ENCODE peak calls at places on chromosomes 4 and X, in eight cellular contexts. Z, N, X, O, G, M, S and F are unnamed samples.

GRCh38 chrX:45172890-45173289 is 27.8 kb downstream of the DIPK2B start:
- DNase-seq in Z (no peak), N (peak; percentile 43), X (peak; percentile 23), O (no peak), G (no peak), M (no peak), S (no peak), F (no peak)

GRCh38 chr4:1751919-1752283 is 30.6 kb downstream of the TACC3 start:
- DNase-seq in Z (no peak), N (no peak), X (no peak), O (no peak), G (no peak), M (no peak), S (no peak), F (no peak)

GRCh38 chr4:7073526-7074390 is 5.9 kb upstream of the GRPEL1 start:
- DNase-seq in Z (no peak), N (peak; percentile 53), X (peak; percentile 33), O (peak; percentile 61), G (no peak), M (no peak), S (no peak), F (peak; percentile 66)

GRCh38 chrX:50680990-50681389 is 133.0 kb downstream of the SHROOM4 start:
- DNase-seq in Z (no peak), N (no peak), X (no peak), O (no peak), G (no peak), M (no peak), S (no peak), F (no peak)

GRCh38 chrX:12890467-12890866 is 16.0 kb upstream of the TLR8 start:
- DNase-seq in Z (no peak), N (peak; percentile 52), X (peak; percentile 8), O (no peak), G (no peak), M (no peak), S (no peak), F (peak; percentile 63)

GRCh38 chr4:82913305-82913704 is 12.8 kb downstream of the THAP9 start:
- DNase-seq in Z (no peak), N (peak; percentile 36), X (no peak), O (no peak), G (no peak), M (no peak), S (no peak), F (no peak)

GRCh38 chr4:126233483-126233882 is 918.7 kb downstream of the FAT4 start:
- DNase-seq in Z (no peak), N (no peak), X (no peak), O (no peak), G (no peak), M (no peak), S (no peak), F (no peak)

GRCh38 chrX:51395807-51396728 is 63.4 kb downstream of the NUDT10 start:
- DNase-seq in Z (no peak), N (no peak), X (no peak), O (no peak), G (peak; percentile 62), M (no peak), S (peak; percentile 31), F (peak; percentile 76)

GRCh38 chr4:173461170-173461569 is 62.3 kb upstream of the SCRG1 start:
- DNase-seq in Z (no peak), N (no peak), X (no peak), O (no peak), G (no peak), M (no peak), S (no peak), F (no peak)

GRCh38 chr4:137387924-137388323 is 144.4 kb downstream of the PCDH18 start:
- DNase-seq in Z (no peak), N (peak; percentile 84), X (peak; percentile 89), O (no peak), G (no peak), M (no peak), S (no peak), F (no peak)

GRCh38 chr4:78726575-78726974 is 49.6 kb upstream of the BMP2K start:
- DNase-seq in Z (no peak), N (no peak), X (no peak), O (no peak), G (no peak), M (no peak), S (no peak), F (no peak)

GRCh38 chr4:121278811-121279368 is 101.9 kb downstream of the QRFPR start:
- DNase-seq in Z (peak; percentile 33), N (peak; percentile 39), X (peak; percentile 55), O (no peak), G (no peak), M (no peak), S (no peak), F (no peak)

GRCh38 chr4:141375855-141376254 is 155.2 kb downstream of the ZNF330 start:
- DNase-seq in Z (peak; percentile 55), N (peak; percentile 77), X (peak; percentile 84), O (no peak), G (no peak), M (no peak), S (no peak), F (no peak)

GRCh38 chr4:151242305-151242704 is 34.7 kb upstream of the PRSS48 start:
- DNase-seq in Z (no peak), N (no peak), X (no peak), O (no peak), G (no peak), M (no peak), S (no peak), F (no peak)